ENCODE peak calls at places on chromosomes 13 and 19, in four cellular contexts. One of them, this sample, is unnamed.

GRCh38 chr19:18453269-18454024 is 15.5 kb upstream of the ISYNA1 start:
- DNase-seq in cardiac fibroblast: peak
- DNase-seq in kidney tubule cell: no peak
- DNase-seq in stimulated activated CD4-positive, alpha-beta T cell treated with anti-CD3 and anti-CD28 coated beads, Interleukin-15, amount 100 ng/mL, for 48 hours: no peak
- DNase-seq in this sample: no peak

GRCh38 chr19:31074751-31075150 is 274.5 kb downstream of the TSHZ3 start:
- DNase-seq in kidney tubule cell: no peak
- DNase-seq in stimulated activated CD4-positive, alpha-beta T cell treated with anti-CD3 and anti-CD28 coated beads, Interleukin-15, amount 100 ng/mL, for 48 hours: no peak
- DNase-seq in cardiac fibroblast: no peak
- DNase-seq in this sample: no peak

GRCh38 chr13:48009298-48009697 is 8.2 kb upstream of the SUCLA2 start:
- DNase-seq in stimulated activated CD4-positive, alpha-beta T cell treated with anti-CD3 and anti-CD28 coated beads, Interleukin-15, amount 100 ng/mL, for 48 hours: no peak
- DNase-seq in kidney tubule cell: peak
- DNase-seq in cardiac fibroblast: peak
- DNase-seq in this sample: no peak

GRCh38 chr13:100881291-100881864 is 206.8 kb upstream of the TMTC4 start:
- DNase-seq in kidney tubule cell: no peak
- DNase-seq in stimulated activated CD4-positive, alpha-beta T cell treated with anti-CD3 and anti-CD28 coated beads, Interleukin-15, amount 100 ng/mL, for 48 hours: no peak
- DNase-seq in cardiac fibroblast: no peak
- DNase-seq in this sample: no peak

GRCh38 chr19:45601524-45602522 is at the start of gene GPR4:
- DNase-seq in kidney tubule cell: no peak
- DNase-seq in cardiac fibroblast: no peak
- DNase-seq in stimulated activated CD4-positive, alpha-beta T cell treated with anti-CD3 and anti-CD28 coated beads, Interleukin-15, amount 100 ng/mL, for 48 hours: no peak
- DNase-seq in this sample: peak

GRCh38 chr13:88246239-88246638 is 575.1 kb downstream of the SLITRK5 start:
- DNase-seq in stimulated activated CD4-positive, alpha-beta T cell treated with anti-CD3 and anti-CD28 coated beads, Interleukin-15, amount 100 ng/mL, for 48 hours: no peak
- DNase-seq in cardiac fibroblast: no peak
- DNase-seq in kidney tubule cell: no peak
- DNase-seq in this sample: no peak

GRCh38 chr13:91381371-91381770 is 17.1 kb upstream of the GPC5 start:
- DNase-seq in kidney tubule cell: peak
- DNase-seq in cardiac fibroblast: peak
- DNase-seq in stimulated activated CD4-positive, alpha-beta T cell treated with anti-CD3 and anti-CD28 coated beads, Interleukin-15, amount 100 ng/mL, for 48 hours: no peak
- DNase-seq in this sample: no peak

GRCh38 chr19:1417145-1417544 is 9.8 kb downstream of the DAZAP1 start:
- DNase-seq in cardiac fibroblast: no peak
- DNase-seq in kidney tubule cell: peak
- DNase-seq in stimulated activated CD4-positive, alpha-beta T cell treated with anti-CD3 and anti-CD28 coated beads, Interleukin-15, amount 100 ng/mL, for 48 hours: no peak
- DNase-seq in this sample: no peak

GRCh38 chr13:45711952-45712351 is 9.8 kb downstream of the CBY2 start:
- DNase-seq in cardiac fibroblast: no peak
- DNase-seq in stimulated activated CD4-positive, alpha-beta T cell treated with anti-CD3 and anti-CD28 coated beads, Interleukin-15, amount 100 ng/mL, for 48 hours: no peak
- DNase-seq in kidney tubule cell: no peak
- DNase-seq in this sample: no peak

GRCh38 chr13:108984251-108984920 is 355.0 kb downstream of the MYO16 start:
- DNase-seq in stimulated activated CD4-positive, alpha-beta T cell treated with anti-CD3 and anti-CD28 coated beads, Interleukin-15, amount 100 ng/mL, for 48 hours: no peak
- DNase-seq in kidney tubule cell: peak
- DNase-seq in cardiac fibroblast: no peak
- DNase-seq in this sample: no peak

GRCh38 chr19:9857920-9858746 is 23.0 kb downstream of the PIN1 start:
- DNase-seq in kidney tubule cell: no peak
- DNase-seq in stimulated activated CD4-positive, alpha-beta T cell treated with anti-CD3 and anti-CD28 coated beads, Interleukin-15, amount 100 ng/mL, for 48 hours: no peak
- DNase-seq in cardiac fibroblast: peak
- DNase-seq in this sample: no peak

GRCh38 chr19:4064551-4065260 is 2.0 kb downstream of the ZBTB7A start:
- DNase-seq in cardiac fibroblast: no peak
- DNase-seq in stimulated activated CD4-positive, alpha-beta T cell treated with anti-CD3 and anti-CD28 coated beads, Interleukin-15, amount 100 ng/mL, for 48 hours: no peak
- DNase-seq in kidney tubule cell: peak
- DNase-seq in this sample: peak

GRCh38 chr13:69970521-69970920 is 137.1 kb upstream of the ATXN8OS start:
- DNase-seq in kidney tubule cell: peak
- DNase-seq in stimulated activated CD4-positive, alpha-beta T cell treated with anti-CD3 and anti-CD28 coated beads, Interleukin-15, amount 100 ng/mL, for 48 hours: no peak
- DNase-seq in cardiac fibroblast: no peak
- DNase-seq in this sample: no peak

GRCh38 chr19:55370305-55370988 is at the start of gene IL11:
- DNase-seq in cardiac fibroblast: peak
- DNase-seq in stimulated activated CD4-positive, alpha-beta T cell treated with anti-CD3 and anti-CD28 coated beads, Interleukin-15, amount 100 ng/mL, for 48 hours: no peak
- DNase-seq in kidney tubule cell: peak
- DNase-seq in this sample: no peak

GRCh38 chr19:5996102-5996501 is 18.2 kb upstream of the RANBP3 start:
- DNase-seq in kidney tubule cell: no peak
- DNase-seq in cardiac fibroblast: no peak
- DNase-seq in stimulated activated CD4-positive, alpha-beta T cell treated with anti-CD3 and anti-CD28 coated beads, Interleukin-15, amount 100 ng/mL, for 48 hours: no peak
- DNase-seq in this sample: no peak

GRCh38 chr19:38684078-38684861 is 36.8 kb downstream of the ACTN4 start:
- DNase-seq in stimulated activated CD4-positive, alpha-beta T cell treated with anti-CD3 and anti-CD28 coated beads, Interleukin-15, amount 100 ng/mL, for 48 hours: no peak
- DNase-seq in cardiac fibroblast: peak
- DNase-seq in kidney tubule cell: peak
- DNase-seq in this sample: no peak

GRCh38 chr13:67343777-67344176 is 113.6 kb upstream of the PCDH9 start:
- DNase-seq in cardiac fibroblast: no peak
- DNase-seq in stimulated activated CD4-positive, alpha-beta T cell treated with anti-CD3 and anti-CD28 coated beads, Interleukin-15, amount 100 ng/mL, for 48 hours: no peak
- DNase-seq in kidney tubule cell: no peak
- DNase-seq in this sample: no peak

GRCh38 chr13:40168425-40169155 is 497.9 kb downstream of the FOXO1 start:
- DNase-seq in cardiac fibroblast: no peak
- DNase-seq in kidney tubule cell: peak
- DNase-seq in stimulated activated CD4-positive, alpha-beta T cell treated with anti-CD3 and anti-CD28 coated beads, Interleukin-15, amount 100 ng/mL, for 48 hours: no peak
- DNase-seq in this sample: no peak

GRCh38 chr19:10808937-10809655 is 26.9 kb downstream of the TMED1 start:
- DNase-seq in stimulated activated CD4-positive, alpha-beta T cell treated with anti-CD3 and anti-CD28 coated beads, Interleukin-15, amount 100 ng/mL, for 48 hours: no peak
- DNase-seq in kidney tubule cell: peak
- DNase-seq in cardiac fibroblast: peak
- DNase-seq in this sample: no peak

GRCh38 chr19:18898081-18898532 is 2.1 kb upstream of the CERS1 start:
- DNase-seq in cardiac fibroblast: no peak
- DNase-seq in stimulated activated CD4-positive, alpha-beta T cell treated with anti-CD3 and anti-CD28 coated beads, Interleukin-15, amount 100 ng/mL, for 48 hours: no peak
- DNase-seq in kidney tubule cell: no peak
- DNase-seq in this sample: no peak

GRCh38 chr19:44845286-44845611 is 848 bp upstream of the NECTIN2 start:
- DNase-seq in cardiac fibroblast: no peak
- DNase-seq in kidney tubule cell: no peak
- DNase-seq in stimulated activated CD4-positive, alpha-beta T cell treated with anti-CD3 and anti-CD28 coated beads, Interleukin-15, amount 100 ng/mL, for 48 hours: no peak
- DNase-seq in this sample: peak